ENCODE peak calls at places on chromosomes 2 and 18, in nine cellular contexts. Q is activated CD8-positive, alpha-beta T cell treated with anti-CD3 and anti-CD28 coated beads for 36 hours; M is psoas muscle; E is heart right ventricle; I is GM20000; V is AG10803; L is right atrium auricular region; P is NB4; G is colonic mucosa. J is an unnamed sample.

GRCh38 chr2:56107486-56107885 is 76.3 kb upstream of the CCDC85A start:
- DNase-seq in M (no peak), E (no peak), L (no peak), I (no peak), Q (no peak), V (no peak), P (no peak), G (no peak), J (no peak)

GRCh38 chr2:133732982-133733670 is 164.9 kb upstream of the NCKAP5 start:
- DNase-seq in P (no peak), E (no peak), V (peak), G (no peak), I (no peak), Q (no peak), M (no peak), L (no peak), J (no peak)

GRCh38 chr2:26598336-26599006 is 42.7 kb downstream of the CIB4 start:
- DNase-seq in P (no peak), E (no peak), M (no peak), G (no peak), L (no peak), Q (no peak), I (no peak), V (no peak), J (no peak)

GRCh38 chr18:34867520-34867919 is 157.4 kb downstream of the DTNA start:
- DNase-seq in G (no peak), M (no peak), I (no peak), P (peak), Q (peak), L (no peak), E (peak), V (no peak), J (no peak)

GRCh38 chr2:173652311-173652710 is 297.6 kb downstream of the CDCA7 start:
- DNase-seq in V (peak), P (no peak), M (no peak), L (no peak), E (no peak), I (no peak), Q (no peak), G (no peak), J (no peak)

GRCh38 chr2:108404784-108405397 is 27.1 kb downstream of the SULT1C4 start:
- DNase-seq in V (no peak), Q (no peak), P (no peak), L (no peak), G (no peak), M (no peak), I (no peak), E (no peak), J (no peak)

GRCh38 chr2:137228566-137228965 is 463.2 kb downstream of the THSD7B start:
- DNase-seq in L (no peak), E (no peak), Q (no peak), I (no peak), G (no peak), M (no peak), P (no peak), V (peak), J (no peak)

GRCh38 chr18:48152549-48152948 is 222.1 kb upstream of the SMAD2 start:
- DNase-seq in M (no peak), E (no peak), L (no peak), P (no peak), Q (no peak), V (peak), I (no peak), G (no peak), J (no peak)

GRCh38 chr18:59202258-59202820 is 17.6 kb upstream of the GRP start:
- DNase-seq in L (no peak), G (no peak), M (no peak), I (no peak), E (no peak), V (no peak), P (no peak), Q (no peak), J (no peak)

GRCh38 chr18:44536041-44536440 is 144.6 kb upstream of the SETBP1 start:
- DNase-seq in V (peak), E (no peak), P (no peak), M (no peak), Q (no peak), G (no peak), L (no peak), I (no peak), J (no peak)

GRCh38 chr2:144102386-144102785 is 417.5 kb downstream of the ZEB2 start:
- DNase-seq in V (no peak), P (no peak), M (no peak), I (no peak), L (no peak), G (no peak), E (no peak), Q (no peak), J (no peak)

GRCh38 chr2:142974288-142975024 is 97.0 kb downstream of the KYNU start:
- DNase-seq in G (no peak), M (no peak), E (no peak), P (peak), I (no peak), V (peak), Q (no peak), L (no peak), J (no peak)

GRCh38 chr2:41698787-41699422 is 348.9 kb upstream of the PKDCC start:
- DNase-seq in Q (peak), I (peak), E (peak), L (no peak), G (no peak), M (peak), P (peak), V (no peak), J (peak)

GRCh38 chr18:12307871-12308385 is at the start of gene TUBB6:
- DNase-seq in E (peak), G (peak), P (peak), L (peak), I (peak), V (peak), Q (peak), M (peak), J (peak)
- TF ChIP-seq CTCF in E (no peak), G (no peak), P (no peak), L (peak), I (no peak), V (no peak), Q (no peak), M (no peak), J (no peak)

GRCh38 chr2:80292474-80292873 is 12.1 kb downstream of the LRRTM1 start:
- DNase-seq in L (no peak), I (no peak), M (no peak), Q (no peak), E (no peak), P (no peak), V (no peak), G (no peak), J (no peak)

GRCh38 chr2:80293026-80293425 is 11.5 kb downstream of the LRRTM1 start:
- DNase-seq in I (no peak), V (no peak), L (no peak), E (no peak), G (no peak), P (no peak), M (no peak), Q (no peak), J (no peak)

DNA sequence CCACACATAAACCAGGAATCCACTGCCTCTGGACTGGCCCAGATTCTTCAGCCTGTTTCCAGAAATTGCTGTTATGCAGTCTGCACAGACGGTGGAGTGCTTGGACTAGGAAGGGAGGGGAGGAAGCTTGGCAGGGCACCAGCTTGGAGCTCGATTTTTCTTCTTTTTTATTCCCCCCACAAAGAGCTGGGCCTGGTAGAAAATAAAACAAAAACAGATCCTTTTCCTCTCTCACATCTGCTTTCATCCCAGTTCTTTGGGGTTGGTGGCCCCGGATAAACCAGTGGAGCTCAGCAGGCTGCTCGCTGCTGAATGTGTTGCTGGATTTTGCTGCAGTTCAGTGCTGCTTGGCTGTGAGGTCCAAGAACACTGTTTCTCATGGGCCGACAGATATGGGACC is 16.0 kb downstream of the LRRTM1 start:
- DNase-seq in P (no peak), I (no peak), G (no peak), L (no peak), Q (no peak), M (no peak), E (peak), V (peak), J (no peak)
- TF ChIP-seq CTCF in P (no peak), I (no peak), G (no peak), L (peak), Q (no peak), M (no peak), E (no peak), V (peak), J (peak)

GRCh38 chr2:32626591-32627221 is 1.1 kb upstream of the TTC27 start:
- DNase-seq in G (no peak), I (no peak), L (no peak), V (no peak), E (no peak), M (no peak), P (no peak), Q (no peak), J (no peak)

GRCh38 chr2:32627901-32628645 is at the start of gene TTC27:
- DNase-seq in M (peak), L (peak), I (peak), V (peak), G (peak), E (peak), Q (peak), P (peak), J (peak)

GRCh38 chr2:32624813-32625212 is 3.0 kb upstream of the TTC27 start:
- DNase-seq in E (no peak), G (no peak), M (no peak), P (no peak), L (no peak), Q (no peak), V (no peak), I (no peak), J (no peak)

GRCh38 chr2:32623311-32623706 is 4.5 kb upstream of the TTC27 start:
- DNase-seq in I (no peak), L (no peak), P (peak), Q (no peak), G (no peak), E (no peak), V (no peak), M (no peak), J (no peak)

GRCh38 chr2:32627441-32627900 is 379 bp upstream of the TTC27 start:
- DNase-seq in L (peak), M (peak), Q (peak), E (peak), I (no peak), G (peak), P (no peak), V (peak), J (no peak)
- TF ChIP-seq CTCF in L (peak), M (no peak), Q (no peak), E (no peak), I (no peak), G (no peak), P (no peak), V (peak), J (no peak)

GRCh38 chr18:13530879-13531387 is 195.4 kb downstream of the FAM210A start:
- DNase-seq in G (peak), E (peak), P (peak), I (peak), V (peak), Q (peak), L (peak), M (peak), J (no peak)
- TF ChIP-seq CTCF in G (no peak), E (peak), P (peak), I (peak), V (peak), Q (no peak), L (peak), M (peak), J (peak)

GRCh38 chr2:231929961-231930600 is 3.9 kb upstream of the NPPC start:
- DNase-seq in I (peak), P (peak), V (peak), M (peak), Q (peak), L (peak), G (no peak), E (peak), J (peak)
- TF ChIP-seq CTCF in I (peak), P (peak), V (peak), M (no peak), Q (peak), L (peak), G (peak), E (no peak), J (peak)

J was measured in GM13977.